ENCODE peak calls at places on chromosomes 16 and 17, in five cellular contexts. One of them, this sample, is unnamed.

GRCh38 chr17:350706-351435 is 1.7 kb downstream of the RPH3AL start:
- DNase-seq in naive B cell: no peak
- DNase-seq in hepatocyte: peak
- DNase-seq in HS-5: no peak
- DNase-seq in HCEC 1CT: peak
- DNase-seq in this sample: peak

GRCh38 chr17:259341-259976 is 78.0 kb upstream of the DOC2B start:
- DNase-seq in HS-5: no peak
- DNase-seq in naive B cell: no peak
- DNase-seq in HCEC 1CT: no peak
- DNase-seq in hepatocyte: no peak
- DNase-seq in this sample: no peak

GRCh38 chr16:65959978-65960377 is 406.5 kb upstream of the CDH5 start:
- DNase-seq in hepatocyte: no peak
- DNase-seq in HCEC 1CT: no peak
- DNase-seq in HS-5: no peak
- DNase-seq in naive B cell: no peak
- DNase-seq in this sample: no peak

GRCh38 chr17:54899721-54900456 is 763 bp upstream of the TOM1L1 start:
- DNase-seq in HCEC 1CT: no peak
- DNase-seq in hepatocyte: no peak
- DNase-seq in naive B cell: no peak
- DNase-seq in HS-5: no peak
- DNase-seq in this sample: no peak

GRCh38 chr16:80964351-80964750 is 42.3 kb downstream of the CMC2 start:
- DNase-seq in HS-5: no peak
- DNase-seq in HCEC 1CT: no peak
- DNase-seq in hepatocyte: no peak
- DNase-seq in naive B cell: no peak
- DNase-seq in this sample: no peak

GRCh38 chr16:29729116-29729521 is 16.7 kb downstream of the C16orf54 start:
- DNase-seq in naive B cell: no peak
- DNase-seq in hepatocyte: peak
- DNase-seq in HS-5: peak
- DNase-seq in HCEC 1CT: peak
- DNase-seq in this sample: peak

GRCh38 chr17:42424991-42425610 is 2.0 kb upstream of the CAVIN1 start:
- DNase-seq in hepatocyte: no peak
- DNase-seq in HCEC 1CT: no peak
- DNase-seq in HS-5: no peak
- DNase-seq in naive B cell: no peak
- DNase-seq in this sample: no peak

GRCh38 chr17:36849871-36850348 is 87.4 kb upstream of the LHX1 start:
- DNase-seq in naive B cell: no peak
- DNase-seq in HCEC 1CT: peak
- DNase-seq in HS-5: peak
- DNase-seq in hepatocyte: no peak
- DNase-seq in this sample: no peak

This sample was measured in GM04503.